ENCODE peak calls at places on chromosome 6, in nine cellular contexts. L is right lobe of liver; D is dorsolateral prefrontal cortex; K is Jurkat, Clone E6-1; W is aorta; Z is AG10803; B is right cardiac atrium; E is hepatocyte; N is naive thymus-derived CD4-positive, alpha-beta T cell. A is an unnamed sample.

GRCh38 chr6:46626228-46626909 is 26.2 kb downstream of the CYP39A1 start:
- DNase-seq in L (no peak), D (no peak), K (peak), W (no peak), Z (peak), B (no peak), E (peak), N (no peak), A (no peak)

GRCh38 chr6:20686142-20686541 is 151.9 kb downstream of the CDKAL1 start:
- DNase-seq in L (no peak), D (no peak), K (no peak), W (no peak), Z (no peak), B (no peak), E (no peak), N (no peak), A (no peak)

GRCh38 chr6:14117158-14118090 is at the start of gene CD83:
- DNase-seq in L (peak), D (no peak), K (peak), W (peak), Z (peak), B (peak), E (peak), N (peak), A (peak)

GRCh38 chr6:144564202-144564601 is 279.1 kb downstream of the UTRN start:
- DNase-seq in L (no peak), D (no peak), K (no peak), W (no peak), Z (no peak), B (no peak), E (no peak), N (no peak), A (no peak)

GRCh38 chr6:169624785-169625184 is 77.0 kb downstream of the WDR27 start:
- DNase-seq in L (no peak), D (no peak), K (no peak), W (no peak), Z (no peak), B (no peak), E (no peak), N (no peak), A (no peak)

GRCh38 chr6:6466967-6467761 is 121.4 kb upstream of the LY86 start:
- DNase-seq in L (no peak), D (no peak), K (no peak), W (no peak), Z (no peak), B (no peak), E (peak), N (no peak), A (no peak)

GRCh38 chr6:85641916-85642773 is 541 bp downstream of the SYNCRIP start:
- DNase-seq in L (peak), D (peak), K (peak), W (peak), Z (peak), B (peak), E (peak), N (peak), A (peak)

GRCh38 chr6:140445474-140446004 is 1071.1 kb upstream of the CITED2 start:
- DNase-seq in L (no peak), D (no peak), K (no peak), W (no peak), Z (peak), B (no peak), E (no peak), N (no peak), A (no peak)

GRCh38 chr6:132257561-132257960 is 143.7 kb downstream of the MOXD1 start:
- DNase-seq in L (no peak), D (no peak), K (no peak), W (no peak), Z (no peak), B (no peak), E (peak), N (no peak), A (no peak)

GRCh38 chr6:2970753-2971419 is 481 bp downstream of the SERPINB6 start:
- DNase-seq in L (peak), D (no peak), K (no peak), W (peak), Z (peak), B (peak), E (peak), N (peak), A (peak)

GRCh38 chr6:4270799-4271198 is 135.4 kb upstream of the ECI2 start:
- DNase-seq in L (no peak), D (no peak), K (no peak), W (no peak), Z (peak), B (no peak), E (no peak), N (no peak), A (no peak)

GRCh38 chr6:579339-579738 is 77.6 kb downstream of the HUS1B start:
- DNase-seq in L (no peak), D (no peak), K (peak), W (no peak), Z (peak), B (no peak), E (peak), N (no peak), A (no peak)

GRCh38 chr6:13375360-13375878 is 47.1 kb upstream of the TBC1D7 start:
- DNase-seq in L (no peak), D (no peak), K (peak), W (no peak), Z (no peak), B (no peak), E (no peak), N (no peak), A (no peak)

GRCh38 chr6:113875470-113875869 is 18.3 kb downstream of the MARCKS start:
- DNase-seq in L (no peak), D (no peak), K (no peak), W (no peak), Z (peak), B (no peak), E (no peak), N (no peak), A (no peak)

GRCh38 chr6:149055195-149055899 is 262.2 kb upstream of the TAB2 start:
- DNase-seq in L (no peak), D (no peak), K (no peak), W (no peak), Z (no peak), B (no peak), E (no peak), N (no peak), A (no peak)

GRCh38 chr6:6676910-6677441 is 88.5 kb downstream of the LY86 start:
- DNase-seq in L (no peak), D (peak), K (peak), W (peak), Z (peak), B (peak), E (peak), N (peak), A (peak)

GRCh38 chr6:100553243-100553642 is 88.5 kb upstream of the SIM1 start:
- DNase-seq in L (no peak), D (no peak), K (no peak), W (no peak), Z (no peak), B (no peak), E (no peak), N (no peak), A (no peak)

GRCh38 chr6:124903797-124904196 is 58.4 kb upstream of the RNF217 start:
- DNase-seq in L (no peak), D (no peak), K (no peak), W (no peak), Z (no peak), B (no peak), E (no peak), N (no peak), A (no peak)

GRCh38 chr6:28888097-28888496 is 35.7 kb downstream of the TRIM27 start:
- DNase-seq in L (no peak), D (no peak), K (no peak), W (no peak), Z (no peak), B (no peak), E (no peak), N (no peak), A (no peak)

GRCh38 chr6:161630674-161631073 is 356.8 kb upstream of the AGPAT4 start:
- DNase-seq in L (no peak), D (no peak), K (peak), W (no peak), Z (peak), B (no peak), E (no peak), N (no peak), A (no peak)

GRCh38 chr6:159163901-159164370 is 5.3 kb upstream of the FNDC1 start:
- DNase-seq in L (no peak), D (no peak), K (no peak), W (no peak), Z (peak), B (no peak), E (peak), N (no peak), A (no peak)

GRCh38 chr6:164791498-164791897 is 517.9 kb downstream of the C6orf118 start:
- DNase-seq in L (no peak), D (no peak), K (no peak), W (no peak), Z (no peak), B (no peak), E (no peak), N (no peak), A (no peak)

GRCh38 chr6:132076452-132076851 is 125.3 kb upstream of the CCN2 start:
- DNase-seq in L (no peak), D (no peak), K (no peak), W (no peak), Z (no peak), B (no peak), E (no peak), N (no peak), A (no peak)

GRCh38 chr6:46954819-46955520 is 33.2 kb upstream of the ADGRF5 start:
- DNase-seq in L (no peak), D (no peak), K (no peak), W (no peak), Z (no peak), B (no peak), E (no peak), N (no peak), A (no peak)

GRCh38 chr6:166194885-166195860 is 27.5 kb upstream of the TBXT start:
- DNase-seq in L (no peak), D (no peak), K (no peak), W (no peak), Z (no peak), B (no peak), E (peak), N (no peak), A (peak)

GRCh38 chr6:56291278-56291917 is 44.0 kb upstream of the COL21A1 start:
- DNase-seq in L (no peak), D (no peak), K (no peak), W (no peak), Z (no peak), B (no peak), E (no peak), N (no peak), A (no peak)

GRCh38 chr6:77231438-77232305 is 231.6 kb downstream of the HTR1B start:
- DNase-seq in L (no peak), D (no peak), K (no peak), W (no peak), Z (peak), B (no peak), E (no peak), N (no peak), A (no peak)

GRCh38 chr6:25748049-25748448 is 6.5 kb upstream of the SLC17A4 start:
- DNase-seq in L (no peak), D (no peak), K (no peak), W (no peak), Z (no peak), B (no peak), E (no peak), N (no peak), A (no peak)

GRCh38 chr6:87393026-87393622 is 14.6 kb upstream of the CFAP206 start:
- DNase-seq in L (no peak), D (no peak), K (peak), W (no peak), Z (peak), B (no peak), E (peak), N (no peak), A (no peak)

GRCh38 chr6:46254331-46254730 is 83.6 kb upstream of the ENPP5 start:
- DNase-seq in L (no peak), D (no peak), K (no peak), W (no peak), Z (peak), B (no peak), E (no peak), N (no peak), A (no peak)

GRCh38 chr6:55069132-55069781 is 105.1 kb upstream of the HCRTR2 start:
- DNase-seq in L (no peak), D (no peak), K (peak), W (no peak), Z (peak), B (no peak), E (peak), N (no peak), A (no peak)

GRCh38 chr6:150418825-150419594 is 50.2 kb downstream of the IYD start:
- DNase-seq in L (peak), D (peak), K (peak), W (peak), Z (peak), B (peak), E (peak), N (no peak), A (peak)

GRCh38 chr6:129269076-129269475 is 386.1 kb downstream of the LAMA2 start:
- DNase-seq in L (no peak), D (no peak), K (no peak), W (no peak), Z (no peak), B (no peak), E (no peak), N (no peak), A (no peak)

GRCh38 chr6:133436652-133437051 is 195.5 kb downstream of the EYA4 start:
- DNase-seq in L (no peak), D (no peak), K (no peak), W (no peak), Z (no peak), B (no peak), E (no peak), N (no peak), A (no peak)

GRCh38 chr6:166572370-166573261 is 13.9 kb downstream of the RAMACL start:
- DNase-seq in L (no peak), D (no peak), K (no peak), W (no peak), Z (peak), B (no peak), E (peak), N (no peak), A (no peak)

GRCh38 chr6:53411451-53411850 is 62.7 kb upstream of the ELOVL5 start:
- DNase-seq in L (no peak), D (no peak), K (no peak), W (no peak), Z (peak), B (no peak), E (peak), N (no peak), A (no peak)

GRCh38 chr6:168437751-168438150 is 3.2 kb upstream of the SMOC2 start:
- DNase-seq in L (no peak), D (no peak), K (no peak), W (no peak), Z (no peak), B (no peak), E (no peak), N (no peak), A (no peak)

GRCh38 chr6:149026530-149026942 is 279.7 kb downstream of the UST start:
- DNase-seq in L (no peak), D (no peak), K (peak), W (no peak), Z (peak), B (no peak), E (peak), N (no peak), A (no peak)

GRCh38 chr6:133130863-133131262 is 110.3 kb upstream of the EYA4 start:
- DNase-seq in L (no peak), D (peak), K (no peak), W (peak), Z (no peak), B (peak), E (peak), N (no peak), A (no peak)

GRCh38 chr6:108114861-108115597 is 40.5 kb upstream of the OSTM1 start:
- DNase-seq in L (peak), D (no peak), K (no peak), W (peak), Z (peak), B (peak), E (peak), N (peak), A (peak)
- H3K4me3 ChIP-seq in L (peak), D (peak), K (no peak), W (peak), Z (peak), B (peak), E (peak), N (no peak), A (peak)

GRCh38 chr6:27312950-27313271 is 838 bp upstream of the POM121L2 start:
- DNase-seq in L (no peak), D (no peak), K (no peak), W (no peak), Z (no peak), B (no peak), E (no peak), N (no peak), A (no peak)
- H3K4me3 ChIP-seq in L (no peak), D (peak), K (peak), W (no peak), Z (no peak), B (peak), E (no peak), N (peak), A (peak)

GRCh38 chr6:145816392-145816791 is 1.8 kb upstream of the FBXO30 start:
- DNase-seq in L (no peak), D (no peak), K (peak), W (no peak), Z (no peak), B (no peak), E (no peak), N (no peak), A (no peak)
- H3K4me3 ChIP-seq in L (no peak), D (no peak), K (no peak), W (no peak), Z (no peak), B (no peak), E (no peak), N (no peak), A (no peak)

GRCh38 chr6:48037946-48038345 is 73.1 kb downstream of the PTCHD4 start:
- DNase-seq in L (no peak), D (no peak), K (no peak), W (no peak), Z (no peak), B (no peak), E (no peak), N (no peak), A (no peak)

GRCh38 chr6:48036316-48036715 is 74.7 kb downstream of the PTCHD4 start:
- DNase-seq in L (no peak), D (no peak), K (no peak), W (no peak), Z (peak), B (no peak), E (no peak), N (no peak), A (no peak)

GRCh38 chr6:48027704-48028435 is 83.1 kb downstream of the PTCHD4 start:
- DNase-seq in L (no peak), D (no peak), K (peak), W (no peak), Z (no peak), B (no peak), E (no peak), N (no peak), A (no peak)

GRCh38 chr6:48032156-48032555 is 78.8 kb downstream of the PTCHD4 start:
- DNase-seq in L (no peak), D (no peak), K (no peak), W (no peak), Z (peak), B (no peak), E (no peak), N (no peak), A (no peak)
- H3K4me3 ChIP-seq in L (no peak), D (no peak), K (no peak), W (no peak), Z (no peak), B (no peak), E (no peak), N (no peak), A (no peak)

DNA sequence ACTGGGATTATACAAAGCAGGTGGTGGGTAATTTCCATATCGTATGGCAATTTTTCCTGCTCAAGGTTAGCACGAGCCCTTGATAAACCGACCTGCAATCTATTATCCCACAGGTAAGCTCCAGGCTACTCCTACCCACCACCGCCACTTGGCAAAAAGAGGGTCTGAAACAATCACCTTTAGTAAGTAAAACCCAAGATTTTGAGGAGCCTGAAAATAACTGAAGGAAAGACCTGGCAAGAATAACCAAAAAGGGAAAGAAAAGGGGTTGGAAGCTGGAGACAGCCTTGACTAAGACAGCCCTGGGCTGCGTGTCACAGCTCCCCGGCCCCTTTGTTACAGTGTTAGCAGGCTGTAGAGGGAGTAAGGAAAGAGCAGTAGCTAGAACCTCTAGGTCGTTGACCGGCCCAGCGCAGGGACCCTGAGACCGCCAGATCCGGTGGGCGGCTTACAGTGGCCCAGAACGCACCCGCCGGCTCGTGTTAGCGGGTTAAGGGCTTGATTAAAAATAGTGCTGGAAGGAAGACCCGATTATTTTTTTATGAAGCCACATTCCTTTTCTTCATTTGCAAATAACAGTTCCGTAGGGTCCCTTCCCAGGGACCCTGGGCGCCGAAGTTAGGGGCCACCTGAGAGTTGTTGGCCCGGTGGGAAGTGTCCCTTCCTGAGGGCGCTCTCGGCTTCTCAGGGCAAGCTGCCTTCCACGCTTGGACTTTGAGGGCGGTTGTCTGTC is 30.5 kb downstream of the TFAP2B start:
- DNase-seq in L (no peak), D (no peak), K (no peak), W (no peak), Z (no peak), B (no peak), E (no peak), N (no peak), A (no peak)
- H3K4me3 ChIP-seq in L (no peak), D (no peak), K (no peak), W (no peak), Z (no peak), B (no peak), E (no peak), N (no peak), A (no peak)

GRCh38 chr6:27294409-27294808 is 17.7 kb downstream of the POM121L2 start:
- DNase-seq in L (no peak), D (no peak), K (no peak), W (no peak), Z (no peak), B (no peak), E (no peak), N (no peak), A (no peak)

GRCh38 chr6:27293436-27294152 is 18.5 kb downstream of the POM121L2 start:
- DNase-seq in L (no peak), D (no peak), K (no peak), W (no peak), Z (peak), B (no peak), E (peak), N (no peak), A (no peak)

GRCh38 chr6:27297484-27297856 is 14.6 kb downstream of the POM121L2 start:
- DNase-seq in L (no peak), D (no peak), K (no peak), W (no peak), Z (no peak), B (no peak), E (no peak), N (no peak), A (no peak)

GRCh38 chr6:27296106-27296783 is 15.8 kb downstream of the POM121L2 start:
- DNase-seq in L (no peak), D (no peak), K (no peak), W (no peak), Z (peak), B (no peak), E (peak), N (no peak), A (no peak)

GRCh38 chr6:27295301-27296079 is 16.6 kb downstream of the POM121L2 start:
- DNase-seq in L (no peak), D (no peak), K (no peak), W (no peak), Z (peak), B (no peak), E (peak), N (no peak), A (no peak)
- H3K4me3 ChIP-seq in L (no peak), D (no peak), K (no peak), W (no peak), Z (peak), B (no peak), E (peak), N (no peak), A (no peak)